ENCODE peak calls at places on chromosome 19, in eight cellular contexts. H, F, M, G, I, T, Z and C are unnamed samples.

GRCh38 chr19:31449379-31449778 is 100.1 kb upstream of the TSHZ3 start:
- DNase-seq in H (no peak), F (no peak), M (no peak), G (no peak), I (no peak), T (no peak), Z (no peak), C (no peak)

GRCh38 chr19:58450836-58451357 is 525 bp upstream of the ZNF324B start:
- DNase-seq in H (no peak), F (peak; percentile 46), M (no peak), G (no peak), I (no peak), T (no peak), Z (peak; percentile 41), C (peak; percentile 40)

GRCh38 chr19:43759515-43759914 is 4.8 kb upstream of the SMG9 start:
- DNase-seq in H (peak; percentile 55), F (no peak), M (no peak), G (no peak), I (no peak), T (no peak), Z (no peak), C (peak; percentile 72)

GRCh38 chr19:39407644-39408391 is 1.2 kb downstream of the ZFP36 start:
- DNase-seq in H (no peak), F (peak; percentile 70), M (peak; percentile 94), G (peak; percentile 64), I (peak; percentile 76), T (no peak), Z (peak; percentile 82), C (no peak)

GRCh38 chr19:16394681-16395375 is 70.2 kb downstream of the KLF2 start:
- DNase-seq in H (peak; percentile 23), F (no peak), M (no peak), G (peak; percentile 57), I (no peak), T (no peak), Z (no peak), C (no peak)

GRCh38 chr19:40371802-40372122 is 18.2 kb downstream of the HIPK4 start:
- DNase-seq in H (no peak), F (no peak), M (no peak), G (no peak), I (no peak), T (no peak), Z (no peak), C (no peak)

GRCh38 chr19:14507704-14508246 is 10.4 kb downstream of the DNAJB1 start:
- DNase-seq in H (peak; percentile 67), F (no peak), M (no peak), G (no peak), I (no peak), T (no peak), Z (no peak), C (no peak)

GRCh38 chr19:55369651-55370304 is 485 bp downstream of the IL11 start:
- DNase-seq in H (peak; percentile 76), F (no peak), M (no peak), G (no peak), I (no peak), T (peak; percentile 70), Z (no peak), C (peak; percentile 99)

GRCh38 chr19:29326849-29327840 is 114.2 kb upstream of the UQCRFS1 start:
- DNase-seq in H (no peak), F (no peak), M (no peak), G (no peak), I (no peak), T (no peak), Z (no peak), C (no peak)

GRCh38 chr19:45819769-45820168 is 4.7 kb upstream of the RSPH6A start:
- DNase-seq in H (no peak), F (no peak), M (no peak), G (no peak), I (no peak), T (no peak), Z (no peak), C (no peak)

GRCh38 chr19:56834564-56835375 is 5.8 kb downstream of the PEG3 start:
- DNase-seq in H (no peak), F (no peak), M (no peak), G (no peak), I (no peak), T (no peak), Z (no peak), C (no peak)

GRCh38 chr19:30666301-30666803 is 294.2 kb downstream of the ZNF536 start:
- DNase-seq in H (peak; percentile 13), F (peak; percentile 44), M (peak; percentile 89), G (peak; percentile 43), I (peak; percentile 47), T (no peak), Z (peak; percentile 46), C (peak; percentile 44)

GRCh38 chr19:48963371-48964204 is 1.5 kb upstream of the FTL start:
- DNase-seq in H (peak; percentile 71), F (peak; percentile 98), M (peak; percentile 97), G (peak; percentile 84), I (peak; percentile 77), T (peak; percentile 72), Z (peak; percentile 88), C (peak; percentile 55)

GRCh38 chr19:39765091-39766076 is 13.3 kb upstream of the LEUTX start:
- DNase-seq in H (peak; percentile 41), F (peak; percentile 67), M (no peak), G (peak; percentile 17), I (peak; percentile 44), T (no peak), Z (peak; percentile 28), C (peak; percentile 32)

GRCh38 chr19:1112254-1113208 is 8.7 kb downstream of the GPX4 start:
- DNase-seq in H (no peak), F (peak; percentile 39), M (no peak), G (peak; percentile 72), I (peak; percentile 91), T (no peak), Z (peak; percentile 91), C (no peak)
- TF ChIP-seq POLR2A in H (no peak), F (no peak), M (no peak), G (no peak), I (no peak), T (no peak), Z (peak; percentile 4), C (no peak)

GRCh38 chr19:17404621-17405249 is 695 bp downstream of the BST2 start:
- DNase-seq in H (no peak), F (no peak), M (no peak), G (no peak), I (no peak), T (no peak), Z (no peak), C (peak; percentile 0)

GRCh38 chr19:17406039-17406886 is 833 bp upstream of the BST2 start:
- DNase-seq in H (no peak), F (peak; percentile 53), M (no peak), G (no peak), I (no peak), T (peak; percentile 57), Z (peak; percentile 48), C (peak; percentile 73)

GRCh38 chr19:17404015-17404414 is 1.4 kb downstream of the BST2 start:
- DNase-seq in H (no peak), F (no peak), M (no peak), G (no peak), I (no peak), T (no peak), Z (no peak), C (peak; percentile 1)

GRCh38 chr19:17406887-17407196 is 1.4 kb upstream of the BST2 start:
- DNase-seq in H (no peak), F (peak; percentile 49), M (no peak), G (no peak), I (no peak), T (no peak), Z (no peak), C (no peak)

GRCh38 chr19:17405250-17406038 is at the start of gene BST2:
- DNase-seq in H (peak; percentile 37), F (peak; percentile 91), M (no peak), G (peak; percentile 75), I (peak; percentile 64), T (peak; percentile 88), Z (peak; percentile 51), C (no peak)
- TF ChIP-seq POLR2A in H (no peak), F (peak; percentile 83), M (no peak), G (peak; percentile 42), I (no peak), T (peak; percentile 66), Z (peak; percentile 23), C (no peak)

DNA sequence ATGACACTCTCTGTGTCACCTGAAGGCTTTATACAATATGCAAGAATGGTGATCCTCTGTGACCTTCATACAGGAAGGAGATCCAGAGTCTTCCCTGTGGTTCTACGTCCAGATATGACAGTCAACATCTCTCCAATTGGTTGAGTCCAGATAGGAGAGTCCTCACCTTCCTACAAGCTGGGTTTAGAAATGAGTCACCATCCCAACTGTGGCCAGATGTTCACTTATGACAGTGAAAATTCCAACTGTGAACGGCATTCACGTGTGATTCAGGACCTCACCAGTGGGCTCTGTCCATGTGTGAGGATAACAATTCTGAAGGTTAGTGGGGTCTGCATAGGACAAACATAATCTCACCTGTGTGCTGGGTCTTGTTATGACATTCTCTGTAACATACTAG is 52.5 kb upstream of the ZNF728 start:
- DNase-seq in H (no peak), F (no peak), M (no peak), G (no peak), I (no peak), T (no peak), Z (no peak), C (no peak)
- TF ChIP-seq POLR2A in H (no peak), F (no peak), M (no peak), G (no peak), I (no peak), T (no peak), Z (no peak), C (no peak)

DNA sequence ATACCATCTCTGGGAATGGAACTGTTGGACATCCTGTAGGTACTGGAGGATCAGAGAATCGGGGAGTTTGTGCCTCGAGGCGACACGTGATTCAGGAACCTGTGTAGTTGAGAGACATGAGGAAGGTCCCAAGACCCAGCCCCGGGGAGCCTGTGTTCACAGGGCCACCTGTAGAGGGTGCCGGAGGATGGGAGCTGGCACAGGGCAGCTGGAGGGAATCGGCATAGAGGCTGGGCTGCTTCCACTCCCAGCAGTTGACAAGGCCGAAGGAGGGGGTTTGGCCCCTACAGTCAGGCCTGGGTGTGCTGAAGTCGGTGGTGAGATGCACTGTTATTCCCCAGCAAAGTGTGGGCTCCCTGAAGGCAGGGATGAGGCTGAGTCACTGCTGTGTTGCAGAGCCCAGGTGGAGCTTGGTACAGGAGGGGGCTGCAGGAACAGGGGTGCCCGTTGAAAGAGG is 2.5 kb upstream of the ISYNA1 start:
- DNase-seq in H (no peak), F (peak; percentile 52), M (no peak), G (no peak), I (no peak), T (no peak), Z (no peak), C (no peak)
- TF ChIP-seq POLR2A in H (no peak), F (no peak), M (no peak), G (no peak), I (no peak), T (no peak), Z (no peak), C (no peak)